ENCODE peak calls at places on chromosomes 7 and 10, in five cellular contexts. Q is A549, O is sigmoid colon, Z is suprapubic skin, V is heart right ventricle. P is an unnamed sample.

GRCh38 chr10:59648711-59649201 is 60.9 kb downstream of the SLC16A9 start:
- DNase-seq in V (no peak), O (no peak), Q (no peak), Z (no peak), P (no peak)

GRCh38 chr7:16627236-16627635 is 18.3 kb downstream of the ANKMY2 start:
- DNase-seq in Z (no peak), V (no peak), O (no peak), Q (no peak), P (no peak)

GRCh38 chr10:114772496-114773196 is 48.9 kb upstream of the FHIP2A start:
- DNase-seq in Q (no peak), V (no peak), O (no peak), Z (no peak), P (no peak)

GRCh38 chr10:48656241-48656921 is 28.3 kb upstream of the WDFY4 start:
- DNase-seq in O (peak; percentile 93), Q (peak; percentile 58), Z (peak; percentile 92), V (peak; percentile 88), P (peak; percentile 90)

GRCh38 chr10:46048152-46048551 is 2.1 kb upstream of the MSMB start:
- DNase-seq in V (no peak), Q (no peak), Z (no peak), O (no peak), P (no peak)

GRCh38 chr10:79342295-79342761 is 4.9 kb upstream of the PPIF start:
- DNase-seq in O (no peak), Z (no peak), Q (no peak), V (no peak), P (peak; percentile 87)

GRCh38 chr10:121368347-121369025 is 229.8 kb downstream of the FGFR2 start:
- DNase-seq in V (no peak), O (no peak), Z (no peak), Q (no peak), P (no peak)

GRCh38 chr7:45609180-45609579 is 35.0 kb downstream of the ADCY1 start:
- DNase-seq in O (no peak), Z (no peak), Q (no peak), V (no peak), P (no peak)

GRCh38 chr7:106775552-106775936 is 89.5 kb upstream of the PIK3CG start:
- DNase-seq in Z (no peak), V (no peak), Q (peak; percentile 47), O (no peak), P (no peak)

GRCh38 chr7:106372595-106373318 is 88.0 kb upstream of the NAMPT start:
- DNase-seq in V (no peak), O (no peak), Q (no peak), Z (no peak), P (no peak)

GRCh38 chr10:109619914-109620313 is 303.4 kb downstream of the XPNPEP1 start:
- DNase-seq in Q (no peak), O (no peak), V (no peak), Z (no peak), P (no peak)

GRCh38 chr10:30379983-30380382 is 30.9 kb upstream of the MTPAP start:
- DNase-seq in O (no peak), V (no peak), Q (no peak), Z (no peak), P (no peak)

GRCh38 chr7:55140221-55140980 is 121.6 kb downstream of the EGFR start:
- DNase-seq in Z (no peak), O (peak; percentile 80), V (peak; percentile 59), Q (no peak), P (no peak)

GRCh38 chr7:38507379-38507778 is 123.8 kb downstream of the AMPH start:
- DNase-seq in Z (no peak), V (no peak), Q (no peak), O (no peak), P (no peak)

GRCh38 chr10:129031233-129032150 is 435.5 kb upstream of the MGMT start:
- DNase-seq in O (no peak), Q (peak; percentile 58), Z (no peak), V (peak; percentile 45), P (peak; percentile 58)

GRCh38 chr10:88270871-88271713 is 312.0 kb downstream of the RNLS start:
- DNase-seq in Z (no peak), V (no peak), O (no peak), Q (no peak), P (no peak)

GRCh38 chr10:114131094-114131493 is 42.9 kb downstream of the CCDC186 start:
- DNase-seq in V (no peak), Q (no peak), Z (no peak), O (no peak), P (no peak)

GRCh38 chr7:47313564-47313963 is 268.3 kb downstream of the TNS3 start:
- DNase-seq in Z (no peak), O (no peak), Q (no peak), V (no peak), P (no peak)

GRCh38 chr10:4902571-4903011 is 60.6 kb upstream of the AKR1C1 start:
- DNase-seq in Z (no peak), Q (no peak), V (no peak), O (no peak), P (no peak)

DNA sequence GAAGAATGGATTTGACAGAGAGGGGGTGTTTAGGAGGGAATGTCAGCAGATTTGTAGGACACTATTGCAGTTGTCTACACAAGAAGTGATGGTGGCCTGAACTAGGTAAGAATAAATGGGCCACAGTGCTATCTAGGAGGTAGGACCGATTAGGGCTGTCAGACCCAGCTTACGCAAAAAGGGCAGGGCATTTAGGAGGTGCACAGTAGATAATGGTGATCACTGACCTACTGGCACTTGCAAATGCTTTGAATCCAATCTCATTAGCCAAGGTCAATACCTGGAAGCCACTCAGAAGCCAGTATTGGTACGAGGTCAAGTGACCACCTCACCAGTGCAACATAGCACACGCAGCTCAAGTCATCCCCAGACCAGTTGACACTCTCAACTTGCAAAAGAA is 330.9 kb downstream of the KCNMA1 start:
- DNase-seq in Q (no peak), Z (no peak), O (no peak), V (no peak), P (no peak)
- H3K9me3 ChIP-seq in Q (no peaks in the 10 kb centered on the region), Z (peaks cover 4% of the 10 kb centered on the region), O (no peaks in the 10 kb centered on the region), V (no peaks in the 10 kb centered on the region), P (peaks cover 8% of the 10 kb centered on the region)

DNA sequence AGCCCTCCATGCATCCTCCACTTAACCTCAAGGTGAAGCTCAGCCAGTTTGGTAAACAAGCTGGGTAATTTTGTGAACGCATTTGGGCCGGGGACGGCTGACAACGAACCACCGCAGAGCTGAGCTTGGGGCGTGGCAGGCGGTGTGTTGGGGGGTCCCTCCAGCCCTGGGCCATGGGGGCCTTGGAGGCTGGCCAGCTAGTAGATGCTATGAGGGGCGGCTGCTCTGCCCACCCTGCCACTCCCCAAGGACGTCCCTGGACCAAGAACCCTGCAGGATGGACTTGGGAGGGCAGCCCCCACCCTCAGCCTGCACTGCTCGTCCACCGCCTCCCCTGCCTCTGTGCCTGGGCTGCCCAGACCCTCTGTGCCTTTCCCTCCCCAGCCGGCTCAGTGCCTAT is 12.0 kb upstream of the SCART1 start:
- DNase-seq in O (no peak), Z (no peak), V (no peak), Q (no peak), P (peak; percentile 3)
- H3K9me3 ChIP-seq in O (no peaks in the 10 kb centered on the region), Z (no peaks in the 10 kb centered on the region), V (peaks cover 10% of the 10 kb centered on the region), Q (peaks cover 15% of the 10 kb centered on the region), P (peaks cover 6% of the 10 kb centered on the region)

GRCh38 chr7:1172666-1173523 is 12.9 kb upstream of the ZFAND2A start:
- DNase-seq in Z (no peak), O (no peak), Q (no peak), V (no peak), P (no peak)

GRCh38 chr7:1168422-1168821 is 8.4 kb upstream of the ZFAND2A start:
- DNase-seq in O (no peak), Q (no peak), Z (no peak), V (no peak), P (no peak)

GRCh38 chr7:1169409-1170368 is 9.7 kb upstream of the ZFAND2A start:
- DNase-seq in V (peak; percentile 80), Q (peak; percentile 85), Z (peak; percentile 93), O (peak; percentile 92), P (peak; percentile 81)

GRCh38 chr7:1174881-1175596 is 15.0 kb upstream of the ZFAND2A start:
- DNase-seq in O (no peak), Q (no peak), V (no peak), Z (no peak), P (no peak)

DNA sequence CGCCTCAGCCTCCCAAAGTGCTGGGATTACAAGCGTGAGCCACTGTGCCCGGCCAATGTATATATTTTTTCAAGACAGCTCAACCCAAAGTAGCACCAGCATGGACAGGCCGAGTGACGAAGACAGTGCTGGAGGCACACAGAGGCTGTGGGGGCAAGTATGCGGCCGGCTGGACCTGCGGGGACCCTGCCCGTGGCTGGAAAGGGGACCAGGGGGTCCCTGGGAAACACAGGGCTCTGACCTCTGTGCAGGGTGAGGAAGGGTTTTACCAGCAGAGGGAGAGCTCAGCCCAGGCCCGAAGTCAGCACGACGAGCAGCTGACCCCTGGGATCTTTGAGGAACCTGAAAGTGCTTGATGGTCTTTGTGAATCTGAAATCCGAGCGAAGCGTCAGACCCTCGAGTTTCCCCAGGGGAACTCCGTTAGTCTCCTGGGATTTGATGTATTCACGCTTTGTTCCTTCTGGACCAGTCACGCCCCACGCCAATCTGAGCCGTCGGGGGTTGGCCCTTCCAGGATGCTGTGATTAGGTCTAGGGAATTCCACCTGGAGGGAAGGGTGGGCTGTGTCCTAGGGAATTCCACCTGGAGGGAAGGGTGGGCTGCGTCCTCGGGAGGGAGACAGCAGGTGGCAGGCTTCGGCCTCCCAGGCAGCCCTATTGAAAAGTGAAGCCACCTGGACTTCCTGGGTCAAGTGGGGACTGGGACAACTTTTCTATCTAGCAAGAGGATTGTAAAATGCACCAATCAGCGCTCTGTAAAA is 10.9 kb upstream of the ZFAND2A start:
- DNase-seq in Q (no peak), O (no peak), V (no peak), Z (no peak), P (no peak)
- H3K9me3 ChIP-seq in Q (no peaks in the 10 kb centered on the region), O (no peaks in the 10 kb centered on the region), V (no peaks in the 10 kb centered on the region), Z (no peaks in the 10 kb centered on the region), P (no peaks in the 10 kb centered on the region)

GRCh38 chr10:42513921-42514320 is 124.4 kb downstream of the ZNF33B start:
- DNase-seq in Z (no peak), V (no peak), O (no peak), Q (no peak), P (no peak)
- H3K9me3 ChIP-seq in Z (peaks cover 82% of the 10 kb centered on the region), V (peaks cover 87% of the 10 kb centered on the region), O (peaks cover 84% of the 10 kb centered on the region), Q (peaks cover 73% of the 10 kb centered on the region), P (peaks cover 33% of the 10 kb centered on the region)